ENCODE peak calls at places on chromosomes 5 and 9, in six cellular contexts. B, C, G, H, L and I are unnamed samples. For H3K4me1, the result is how much of the 10 kb centered on the place peaks cover.

GRCh38 chr5:140344683-140345423 is 1.6 kb downstream of the HBEGF start:
- DNase-seq in G (no peak), H (no peak), B (peak), C (no peak), L (peak), I (peak)

GRCh38 chr5:163318707-163319106 is 118.7 kb upstream of the CCNG1 start:
- DNase-seq in L (no peak), C (no peak), B (no peak), H (no peak), G (no peak), I (no peak)

GRCh38 chr9:1052119-1052907 is 2.2 kb downstream of the DMRT2 start:
- DNase-seq in B (no peak), G (no peak), L (no peak), H (no peak), C (no peak), I (no peak)

GRCh38 chr9:98538626-98539031 is 170.1 kb downstream of the GABBR2 start:
- DNase-seq in H (no peak), C (no peak), B (no peak), G (no peak), L (no peak), I (no peak)

GRCh38 chr9:133134419-133135190 is 13.6 kb upstream of the RALGDS start:
- DNase-seq in B (no peak), H (no peak), L (no peak), G (no peak), C (no peak), I (peak)

GRCh38 chr9:477146-477545 is 262.5 kb downstream of the DOCK8 start:
- DNase-seq in H (no peak), L (no peak), G (no peak), B (no peak), C (no peak), I (no peak)

GRCh38 chr9:109640232-109641078 is 139.5 kb upstream of the PALM2AKAP2 start:
- DNase-seq in L (peak), B (peak), G (no peak), H (peak), C (peak), I (no peak)

GRCh38 chr5:180343110-180343845 is 9.9 kb downstream of the GFPT2 start:
- DNase-seq in H (no peak), G (no peak), B (no peak), L (no peak), C (no peak), I (no peak)

GRCh38 chr9:129026442-129027223 is 1.5 kb downstream of the SH3GLB2 start:
- DNase-seq in C (peak), L (no peak), B (peak), G (no peak), H (peak), I (peak)

GRCh38 chr9:81613002-81613750 is 76.2 kb downstream of the TLE1 start:
- DNase-seq in B (peak), H (peak), G (no peak), C (no peak), L (no peak), I (no peak)

GRCh38 chr5:93926831-93927600 is 185.6 kb upstream of the POU5F2 start:
- DNase-seq in G (no peak), B (no peak), C (no peak), L (no peak), H (no peak), I (no peak)

GRCh38 chr9:110351009-110351467 is 13.4 kb upstream of the TXNDC8 start:
- DNase-seq in L (peak), C (no peak), G (no peak), H (no peak), B (no peak), I (no peak)

GRCh38 chr5:26227245-26227644 is 811.1 kb downstream of the CDH9 start:
- DNase-seq in B (no peak), C (no peak), L (no peak), G (no peak), H (no peak), I (no peak)

GRCh38 chr9:13665418-13666066 is 386.1 kb upstream of the MPDZ start:
- DNase-seq in H (no peak), B (no peak), L (no peak), G (no peak), C (no peak), I (no peak)

GRCh38 chr9:13707635-13708410 is 428.3 kb upstream of the MPDZ start:
- DNase-seq in B (no peak), H (no peak), C (no peak), G (no peak), L (no peak), I (no peak)

GRCh38 chr9:72401396-72401795 is 36.4 kb upstream of the ZFAND5 start:
- DNase-seq in B (no peak), H (no peak), G (no peak), L (no peak), C (no peak), I (no peak)

GRCh38 chr5:35674049-35674448 is 56.4 kb downstream of the SPEF2 start:
- DNase-seq in G (no peak), H (no peak), C (no peak), B (no peak), L (no peak), I (no peak)

GRCh38 chr5:172903790-172904189 is 55.4 kb upstream of the RPL26L1 start:
- DNase-seq in L (no peak), B (peak), G (no peak), H (peak), C (peak), I (no peak)

GRCh38 chr9:81318571-81318970 is 370.8 kb downstream of the TLE1 start:
- DNase-seq in G (no peak), B (no peak), L (peak), C (no peak), H (no peak), I (no peak)

GRCh38 chr5:56155085-56155484 is 78.0 kb downstream of the ANKRD55 start:
- DNase-seq in B (no peak), H (no peak), G (no peak), C (no peak), L (no peak), I (peak)
- H3K4me1 ChIP-seq in B (under half), H (under half), G (under half), C (under half), L (under half), I (under half)

GRCh38 chr5:96946381-96946780 is 10.5 kb downstream of the LNPEP start:
- DNase-seq in C (no peak), H (no peak), L (no peak), G (no peak), B (no peak), I (no peak)

GRCh38 chr5:96952946-96953730 is 17.3 kb downstream of the LNPEP start:
- DNase-seq in G (no peak), L (no peak), H (no peak), B (no peak), C (no peak), I (no peak)

GRCh38 chr5:96957125-96958041 is 21.5 kb downstream of the LNPEP start:
- DNase-seq in C (no peak), L (no peak), B (no peak), H (no peak), G (no peak), I (no peak)

DNA sequence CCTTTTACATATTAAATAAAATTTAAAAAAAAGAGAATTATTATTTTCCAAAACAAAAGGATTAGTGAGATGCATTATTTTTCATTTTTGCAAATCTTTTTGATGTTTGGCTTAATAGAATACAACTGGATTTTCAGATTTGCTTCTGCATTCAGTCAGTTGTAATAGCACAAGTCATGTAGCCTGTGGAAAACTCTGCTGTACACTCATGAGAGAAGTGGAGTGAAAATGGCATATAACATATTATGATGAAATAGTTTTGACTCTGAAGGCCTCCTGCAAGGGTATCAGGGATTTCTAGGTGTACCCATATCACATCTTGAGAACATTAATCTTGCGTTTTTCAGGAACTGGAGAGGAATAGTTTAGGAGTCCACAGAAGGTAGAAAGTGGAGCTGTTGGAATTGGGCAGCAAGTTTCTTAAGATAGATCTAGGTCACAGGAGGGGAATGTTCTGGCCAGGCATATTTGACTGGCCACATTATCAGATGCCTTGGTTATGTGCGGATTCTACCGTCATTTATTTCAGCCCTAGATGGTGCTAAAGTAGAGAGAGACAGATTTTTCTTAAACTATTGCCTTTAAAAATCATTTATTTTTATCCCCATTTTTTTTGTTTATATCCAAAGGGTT is 16.4 kb downstream of the LNPEP start:
- DNase-seq in C (no peak), B (no peak), L (no peak), G (no peak), H (no peak), I (no peak)
- H3K27ac ChIP-seq in C (no peak), B (no peak), L (no peak), G (no peak), H (no peak), I (no peak)

DNA sequence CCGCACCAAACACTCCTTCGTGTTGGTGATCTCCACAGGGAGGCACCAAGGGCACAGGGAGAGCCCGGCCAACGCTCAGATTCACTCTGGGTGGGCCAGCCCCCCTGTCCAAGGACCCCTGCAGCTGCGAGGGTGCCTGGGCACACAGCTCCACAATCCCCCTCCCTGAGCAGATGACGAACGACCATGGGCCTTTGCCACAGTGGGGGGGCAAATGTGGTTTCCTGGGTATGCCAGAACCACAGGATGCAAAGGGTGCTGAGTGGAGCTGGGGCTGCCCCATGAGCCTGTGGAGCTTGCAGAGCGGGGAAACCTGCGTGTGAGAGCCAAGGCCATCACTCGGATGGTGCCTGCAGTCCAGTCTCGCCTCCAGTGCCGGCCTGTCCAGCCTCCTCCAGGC is 31.0 kb downstream of the LPCAT1 start:
- DNase-seq in B (no peak), L (no peak), G (no peak), H (no peak), C (no peak), I (no peak)
- H3K4me1 ChIP-seq in B (under half), L (under half), G (under half), H (under half), C (under half), I (under half)

DNA sequence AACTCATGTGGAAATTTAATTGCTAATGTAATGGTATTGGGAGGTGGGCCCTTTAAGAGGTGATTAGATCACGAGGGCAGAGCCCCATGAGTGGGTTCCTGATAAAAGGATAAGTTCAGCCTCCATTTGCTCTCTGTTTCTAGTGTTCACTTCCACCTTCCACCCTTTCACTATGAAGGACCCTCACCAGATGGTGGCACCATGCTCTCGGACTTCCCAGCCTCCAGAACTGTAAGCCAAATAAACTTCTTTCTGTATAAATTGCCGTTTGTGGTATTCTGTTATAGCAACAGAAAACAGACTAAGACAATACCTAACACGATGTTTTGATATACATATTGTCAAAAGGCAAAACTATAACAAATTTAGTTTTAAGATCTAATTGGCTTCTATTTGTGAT is 166.2 kb downstream of the DEPDC1B start:
- DNase-seq in B (no peak), L (no peak), G (no peak), H (no peak), C (no peak), I (no peak)
- H3K27ac ChIP-seq in B (no peak), L (no peak), G (no peak), H (no peak), C (no peak), I (no peak)